ENCODE peak calls at places on chromosomes 12 and 14, in ten cellular contexts. One of them, this sample, is unnamed.

GRCh38 chr14:59126714-59127436 is 61.6 kb upstream of the DAAM1 start:
- DNase-seq in SK-N-SH: peak
- DNase-seq in choroid plexus epithelial cell: peak
- DNase-seq in esophagus squamous epithelium: no peak
- DNase-seq in psoas muscle: no peak
- DNase-seq in body of pancreas: peak
- DNase-seq in fibroblast of pulmonary artery: peak
- DNase-seq in lung: no peak
- DNase-seq in right atrium auricular region: no peak
- DNase-seq in HCT116: peak
- DNase-seq in this sample: no peak

GRCh38 chr14:65833256-65833880 is 420.8 kb downstream of the FUT8 start:
- DNase-seq in SK-N-SH: no peak
- DNase-seq in choroid plexus epithelial cell: no peak
- DNase-seq in esophagus squamous epithelium: no peak
- DNase-seq in psoas muscle: no peak
- DNase-seq in body of pancreas: no peak
- DNase-seq in fibroblast of pulmonary artery: no peak
- DNase-seq in lung: no peak
- DNase-seq in right atrium auricular region: no peak
- DNase-seq in HCT116: no peak
- DNase-seq in this sample: no peak

GRCh38 chr12:32302218-32302826 is 97.0 kb upstream of the FGD4 start:
- DNase-seq in SK-N-SH: peak
- DNase-seq in choroid plexus epithelial cell: peak
- DNase-seq in esophagus squamous epithelium: no peak
- DNase-seq in psoas muscle: no peak
- DNase-seq in body of pancreas: peak
- DNase-seq in fibroblast of pulmonary artery: peak
- DNase-seq in lung: no peak
- DNase-seq in right atrium auricular region: no peak
- DNase-seq in HCT116: peak
- DNase-seq in this sample: no peak

GRCh38 chr14:51862171-51862838 is 1.9 kb downstream of the GNG2 start:
- DNase-seq in SK-N-SH: no peak
- DNase-seq in choroid plexus epithelial cell: no peak
- DNase-seq in esophagus squamous epithelium: no peak
- DNase-seq in psoas muscle: no peak
- DNase-seq in body of pancreas: no peak
- DNase-seq in fibroblast of pulmonary artery: no peak
- DNase-seq in lung: no peak
- DNase-seq in right atrium auricular region: no peak
- DNase-seq in HCT116: no peak
- DNase-seq in this sample: no peak

GRCh38 chr12:124143726-124144125 is 151.2 kb upstream of the RFLNA start:
- DNase-seq in SK-N-SH: no peak
- DNase-seq in choroid plexus epithelial cell: no peak
- DNase-seq in esophagus squamous epithelium: no peak
- DNase-seq in psoas muscle: no peak
- DNase-seq in body of pancreas: no peak
- DNase-seq in fibroblast of pulmonary artery: no peak
- DNase-seq in lung: peak
- DNase-seq in right atrium auricular region: no peak
- DNase-seq in HCT116: no peak
- DNase-seq in this sample: no peak

GRCh38 chr14:90968025-90968424 is 92.4 kb downstream of the RPS6KA5 start:
- DNase-seq in SK-N-SH: no peak
- DNase-seq in choroid plexus epithelial cell: peak
- DNase-seq in esophagus squamous epithelium: no peak
- DNase-seq in psoas muscle: no peak
- DNase-seq in body of pancreas: no peak
- DNase-seq in fibroblast of pulmonary artery: peak
- DNase-seq in lung: no peak
- DNase-seq in right atrium auricular region: no peak
- DNase-seq in HCT116: no peak
- DNase-seq in this sample: no peak

GRCh38 chr12:102503056-102503681 is 22.8 kb upstream of the IGF1 start:
- DNase-seq in SK-N-SH: no peak
- DNase-seq in choroid plexus epithelial cell: no peak
- DNase-seq in esophagus squamous epithelium: no peak
- DNase-seq in psoas muscle: no peak
- DNase-seq in body of pancreas: no peak
- DNase-seq in fibroblast of pulmonary artery: no peak
- DNase-seq in lung: no peak
- DNase-seq in right atrium auricular region: no peak
- DNase-seq in HCT116: no peak
- DNase-seq in this sample: no peak

GRCh38 chr12:38424436-38424835 is 107.9 kb downstream of the ALG10B start:
- DNase-seq in SK-N-SH: no peak
- DNase-seq in choroid plexus epithelial cell: no peak
- DNase-seq in esophagus squamous epithelium: no peak
- DNase-seq in psoas muscle: no peak
- DNase-seq in body of pancreas: no peak
- DNase-seq in fibroblast of pulmonary artery: no peak
- DNase-seq in lung: no peak
- DNase-seq in right atrium auricular region: no peak
- DNase-seq in HCT116: no peak
- DNase-seq in this sample: no peak

GRCh38 chr14:76109087-76109880 is 42.4 kb upstream of the GPATCH2L start:
- DNase-seq in SK-N-SH: no peak
- DNase-seq in choroid plexus epithelial cell: no peak
- DNase-seq in esophagus squamous epithelium: no peak
- DNase-seq in psoas muscle: no peak
- DNase-seq in body of pancreas: no peak
- DNase-seq in fibroblast of pulmonary artery: no peak
- DNase-seq in lung: no peak
- DNase-seq in right atrium auricular region: no peak
- DNase-seq in HCT116: no peak
- DNase-seq in this sample: no peak

GRCh38 chr14:101781240-101782061 is 19.9 kb downstream of the PPP2R5C start:
- DNase-seq in SK-N-SH: peak
- DNase-seq in choroid plexus epithelial cell: no peak
- DNase-seq in esophagus squamous epithelium: no peak
- DNase-seq in psoas muscle: no peak
- DNase-seq in body of pancreas: peak
- DNase-seq in fibroblast of pulmonary artery: no peak
- DNase-seq in lung: no peak
- DNase-seq in right atrium auricular region: no peak
- DNase-seq in HCT116: no peak
- DNase-seq in this sample: no peak

GRCh38 chr12:6700646-6701051 is at the start of gene PIANP:
- DNase-seq in SK-N-SH: peak
- DNase-seq in choroid plexus epithelial cell: peak
- DNase-seq in esophagus squamous epithelium: no peak
- DNase-seq in psoas muscle: peak
- DNase-seq in body of pancreas: peak
- DNase-seq in fibroblast of pulmonary artery: no peak
- DNase-seq in lung: no peak
- DNase-seq in right atrium auricular region: no peak
- DNase-seq in HCT116: no peak
- DNase-seq in this sample: peak

GRCh38 chr14:33455998-33456397 is 494.9 kb downstream of the EGLN3 start:
- DNase-seq in SK-N-SH: peak
- DNase-seq in choroid plexus epithelial cell: no peak
- DNase-seq in esophagus squamous epithelium: no peak
- DNase-seq in psoas muscle: no peak
- DNase-seq in body of pancreas: no peak
- DNase-seq in fibroblast of pulmonary artery: no peak
- DNase-seq in lung: no peak
- DNase-seq in right atrium auricular region: no peak
- DNase-seq in HCT116: no peak
- DNase-seq in this sample: no peak

GRCh38 chr14:33454707-33455106 is 496.2 kb downstream of the EGLN3 start:
- DNase-seq in SK-N-SH: no peak
- DNase-seq in choroid plexus epithelial cell: no peak
- DNase-seq in esophagus squamous epithelium: no peak
- DNase-seq in psoas muscle: no peak
- DNase-seq in body of pancreas: no peak
- DNase-seq in fibroblast of pulmonary artery: no peak
- DNase-seq in lung: no peak
- DNase-seq in right atrium auricular region: no peak
- DNase-seq in HCT116: no peak
- DNase-seq in this sample: no peak

GRCh38 chr14:33457021-33457420 is 493.9 kb downstream of the EGLN3 start:
- DNase-seq in SK-N-SH: no peak
- DNase-seq in choroid plexus epithelial cell: no peak
- DNase-seq in esophagus squamous epithelium: no peak
- DNase-seq in psoas muscle: no peak
- DNase-seq in body of pancreas: no peak
- DNase-seq in fibroblast of pulmonary artery: no peak
- DNase-seq in lung: no peak
- DNase-seq in right atrium auricular region: no peak
- DNase-seq in HCT116: no peak
- DNase-seq in this sample: no peak

GRCh38 chr14:33460119-33460518 is 490.8 kb downstream of the EGLN3 start:
- DNase-seq in SK-N-SH: no peak
- DNase-seq in choroid plexus epithelial cell: no peak
- DNase-seq in esophagus squamous epithelium: no peak
- DNase-seq in psoas muscle: no peak
- DNase-seq in body of pancreas: no peak
- DNase-seq in fibroblast of pulmonary artery: peak
- DNase-seq in lung: no peak
- DNase-seq in right atrium auricular region: no peak
- DNase-seq in HCT116: no peak
- DNase-seq in this sample: no peak

GRCh38 chr14:33457617-33458016 is 493.3 kb downstream of the EGLN3 start:
- DNase-seq in SK-N-SH: no peak
- DNase-seq in choroid plexus epithelial cell: no peak
- DNase-seq in esophagus squamous epithelium: no peak
- DNase-seq in psoas muscle: no peak
- DNase-seq in body of pancreas: no peak
- DNase-seq in fibroblast of pulmonary artery: no peak
- DNase-seq in lung: no peak
- DNase-seq in right atrium auricular region: no peak
- DNase-seq in HCT116: no peak
- DNase-seq in this sample: no peak
- H3K4me3 ChIP-seq in SK-N-SH: no peak
- H3K4me3 ChIP-seq in choroid plexus epithelial cell: no peak
- H3K4me3 ChIP-seq in esophagus squamous epithelium: no peak
- H3K4me3 ChIP-seq in psoas muscle: no peak
- H3K4me3 ChIP-seq in body of pancreas: no peak
- H3K4me3 ChIP-seq in fibroblast of pulmonary artery: no peak
- H3K4me3 ChIP-seq in lung: no peak
- H3K4me3 ChIP-seq in right atrium auricular region: no peak
- H3K4me3 ChIP-seq in HCT116: no peak
- H3K4me3 ChIP-seq in this sample: no peak

GRCh38 chr12:58176296-58176869 is 235.0 kb downstream of the ATP23 start:
- DNase-seq in SK-N-SH: peak
- DNase-seq in choroid plexus epithelial cell: peak
- DNase-seq in esophagus squamous epithelium: no peak
- DNase-seq in psoas muscle: no peak
- DNase-seq in body of pancreas: peak
- DNase-seq in fibroblast of pulmonary artery: peak
- DNase-seq in lung: no peak
- DNase-seq in right atrium auricular region: no peak
- DNase-seq in HCT116: peak
- DNase-seq in this sample: peak
- H3K4me3 ChIP-seq in SK-N-SH: no peak
- H3K4me3 ChIP-seq in choroid plexus epithelial cell: no peak
- H3K4me3 ChIP-seq in esophagus squamous epithelium: no peak
- H3K4me3 ChIP-seq in psoas muscle: no peak
- H3K4me3 ChIP-seq in body of pancreas: no peak
- H3K4me3 ChIP-seq in fibroblast of pulmonary artery: no peak
- H3K4me3 ChIP-seq in lung: no peak
- H3K4me3 ChIP-seq in right atrium auricular region: no peak
- H3K4me3 ChIP-seq in HCT116: no peak
- H3K4me3 ChIP-seq in this sample: no peak

GRCh38 chr14:103259801-103260628 is 74.0 kb upstream of the EIF5 start:
- DNase-seq in SK-N-SH: peak
- DNase-seq in choroid plexus epithelial cell: no peak
- DNase-seq in esophagus squamous epithelium: no peak
- DNase-seq in psoas muscle: no peak
- DNase-seq in body of pancreas: peak
- DNase-seq in fibroblast of pulmonary artery: no peak
- DNase-seq in lung: no peak
- DNase-seq in right atrium auricular region: no peak
- DNase-seq in HCT116: no peak
- DNase-seq in this sample: no peak

GRCh38 chr14:103258211-103258610 is 75.8 kb upstream of the EIF5 start:
- DNase-seq in SK-N-SH: no peak
- DNase-seq in choroid plexus epithelial cell: no peak
- DNase-seq in esophagus squamous epithelium: no peak
- DNase-seq in psoas muscle: no peak
- DNase-seq in body of pancreas: no peak
- DNase-seq in fibroblast of pulmonary artery: no peak
- DNase-seq in lung: no peak
- DNase-seq in right atrium auricular region: no peak
- DNase-seq in HCT116: no peak
- DNase-seq in this sample: no peak

GRCh38 chr14:103257211-103257962 is 76.7 kb upstream of the EIF5 start:
- DNase-seq in SK-N-SH: no peak
- DNase-seq in choroid plexus epithelial cell: peak
- DNase-seq in esophagus squamous epithelium: no peak
- DNase-seq in psoas muscle: no peak
- DNase-seq in body of pancreas: no peak
- DNase-seq in fibroblast of pulmonary artery: peak
- DNase-seq in lung: no peak
- DNase-seq in right atrium auricular region: no peak
- DNase-seq in HCT116: no peak
- DNase-seq in this sample: no peak

GRCh38 chr14:103259184-103259583 is 74.9 kb upstream of the EIF5 start:
- DNase-seq in SK-N-SH: no peak
- DNase-seq in choroid plexus epithelial cell: no peak
- DNase-seq in esophagus squamous epithelium: no peak
- DNase-seq in psoas muscle: no peak
- DNase-seq in body of pancreas: no peak
- DNase-seq in fibroblast of pulmonary artery: no peak
- DNase-seq in lung: no peak
- DNase-seq in right atrium auricular region: no peak
- DNase-seq in HCT116: no peak
- DNase-seq in this sample: no peak

GRCh38 chr14:103260629-103261124 is 73.4 kb upstream of the EIF5 start:
- DNase-seq in SK-N-SH: peak
- DNase-seq in choroid plexus epithelial cell: peak
- DNase-seq in esophagus squamous epithelium: no peak
- DNase-seq in psoas muscle: peak
- DNase-seq in body of pancreas: peak
- DNase-seq in fibroblast of pulmonary artery: peak
- DNase-seq in lung: peak
- DNase-seq in right atrium auricular region: peak
- DNase-seq in HCT116: no peak
- DNase-seq in this sample: no peak
- H3K4me3 ChIP-seq in SK-N-SH: peak
- H3K4me3 ChIP-seq in choroid plexus epithelial cell: peak
- H3K4me3 ChIP-seq in esophagus squamous epithelium: peak
- H3K4me3 ChIP-seq in psoas muscle: peak
- H3K4me3 ChIP-seq in body of pancreas: no peak
- H3K4me3 ChIP-seq in fibroblast of pulmonary artery: peak
- H3K4me3 ChIP-seq in lung: peak
- H3K4me3 ChIP-seq in right atrium auricular region: peak
- H3K4me3 ChIP-seq in HCT116: peak
- H3K4me3 ChIP-seq in this sample: no peak

DNA sequence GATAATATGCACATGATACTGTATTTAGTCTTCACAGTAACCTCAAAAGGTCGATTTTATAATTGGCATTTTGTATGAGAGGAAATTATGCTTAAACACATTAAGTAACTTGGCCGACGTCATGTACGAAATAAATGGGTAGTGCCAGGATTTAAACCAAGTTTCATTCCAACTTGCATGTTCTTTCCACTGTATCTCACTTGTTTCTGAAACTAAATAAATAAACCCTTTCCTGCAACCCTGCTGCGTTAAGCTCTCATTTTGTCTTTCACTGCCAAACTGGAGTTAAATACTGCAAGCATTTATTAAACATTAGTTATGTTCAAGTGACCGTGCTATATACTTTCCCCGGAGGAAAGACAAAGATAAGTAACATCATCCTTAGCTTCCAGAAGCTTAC is 293.9 kb upstream of the PRKD1 start:
- DNase-seq in SK-N-SH: no peak
- DNase-seq in choroid plexus epithelial cell: peak
- DNase-seq in esophagus squamous epithelium: no peak
- DNase-seq in psoas muscle: no peak
- DNase-seq in body of pancreas: no peak
- DNase-seq in fibroblast of pulmonary artery: no peak
- DNase-seq in lung: no peak
- DNase-seq in right atrium auricular region: no peak
- DNase-seq in HCT116: no peak
- DNase-seq in this sample: no peak
- H3K4me3 ChIP-seq in SK-N-SH: no peak
- H3K4me3 ChIP-seq in choroid plexus epithelial cell: no peak
- H3K4me3 ChIP-seq in esophagus squamous epithelium: no peak
- H3K4me3 ChIP-seq in psoas muscle: no peak
- H3K4me3 ChIP-seq in body of pancreas: no peak
- H3K4me3 ChIP-seq in fibroblast of pulmonary artery: no peak
- H3K4me3 ChIP-seq in lung: no peak
- H3K4me3 ChIP-seq in right atrium auricular region: no peak
- H3K4me3 ChIP-seq in HCT116: no peak
- H3K4me3 ChIP-seq in this sample: no peak

This sample was measured in WERI-Rb-1.